ENCODE peak calls at places on chromosome 3, in four cellular contexts. One of them, this sample, is unnamed.

GRCh38 chr3:73419993-73420392 is 204.7 kb downstream of the PDZRN3 start:
- DNase-seq in GM23248: peak; percentile 69
- DNase-seq in kidney: no peak
- DNase-seq in mesendoderm: no peak
- DNase-seq in this sample: peak; percentile 24

GRCh38 chr3:65006300-65006739 is 318.5 kb upstream of the ADAMTS9 start:
- DNase-seq in kidney: no peak
- DNase-seq in mesendoderm: no peak
- DNase-seq in GM23248: peak; percentile 23
- DNase-seq in this sample: peak; percentile 67

GRCh38 chr3:183895296-183895695 is 10.6 kb upstream of the PARL start:
- DNase-seq in kidney: no peak
- DNase-seq in mesendoderm: peak; percentile 60
- DNase-seq in GM23248: peak; percentile 74
- DNase-seq in this sample: peak; percentile 78

GRCh38 chr3:11236588-11237461 is 35.4 kb upstream of the ATG7 start:
- DNase-seq in kidney: peak; percentile 72
- DNase-seq in mesendoderm: peak; percentile 71
- DNase-seq in GM23248: peak; percentile 50
- DNase-seq in this sample: peak; percentile 68

GRCh38 chr3:53134631-53135232 is 4.5 kb upstream of the RFT1 start:
- DNase-seq in kidney: peak; percentile 86
- DNase-seq in mesendoderm: peak; percentile 87
- DNase-seq in GM23248: peak; percentile 84
- DNase-seq in this sample: peak; percentile 83

GRCh38 chr3:20185364-20185732 is 658 bp downstream of the SGO1 start:
- DNase-seq in kidney: no peak
- DNase-seq in mesendoderm: peak; percentile 47
- DNase-seq in GM23248: peak; percentile 48
- DNase-seq in this sample: peak; percentile 45

GRCh38 chr3:13683772-13684171 is 134.8 kb downstream of the FBLN2 start:
- DNase-seq in GM23248: no peak
- DNase-seq in kidney: no peak
- DNase-seq in mesendoderm: no peak
- DNase-seq in this sample: no peak

GRCh38 chr3:160998581-160998980 is 106.6 kb downstream of the B3GALNT1 start:
- DNase-seq in mesendoderm: no peak
- DNase-seq in GM23248: no peak
- DNase-seq in kidney: no peak
- DNase-seq in this sample: no peak

GRCh38 chr3:66789584-66790237 is 208.4 kb upstream of the KBTBD8 start:
- DNase-seq in GM23248: no peak
- DNase-seq in mesendoderm: no peak
- DNase-seq in kidney: peak; percentile 73
- DNase-seq in this sample: no peak

GRCh38 chr3:10594915-10595314 is 89.5 kb upstream of the ATP2B2 start:
- DNase-seq in GM23248: peak; percentile 64
- DNase-seq in mesendoderm: peak; percentile 90
- DNase-seq in kidney: no peak
- DNase-seq in this sample: peak; percentile 39

GRCh38 chr3:40476478-40477470 is at the start of gene ZNF619:
- DNase-seq in kidney: peak; percentile 90
- DNase-seq in mesendoderm: peak; percentile 80
- DNase-seq in GM23248: peak; percentile 85
- DNase-seq in this sample: peak; percentile 88

GRCh38 chr3:135779590-135780235 is 185.8 kb upstream of the PPP2R3A start:
- DNase-seq in GM23248: no peak
- DNase-seq in mesendoderm: no peak
- DNase-seq in kidney: no peak
- DNase-seq in this sample: no peak

GRCh38 chr3:168250415-168250861 is 154.7 kb upstream of the GOLIM4 start:
- DNase-seq in mesendoderm: peak; percentile 57
- DNase-seq in GM23248: peak; percentile 6
- DNase-seq in kidney: no peak
- DNase-seq in this sample: peak; percentile 25

GRCh38 chr3:156676467-156677119 is 2.2 kb downstream of the TIPARP start:
- DNase-seq in kidney: no peak
- DNase-seq in GM23248: peak; percentile 71
- DNase-seq in mesendoderm: no peak
- DNase-seq in this sample: peak; percentile 77

GRCh38 chr3:71102111-71103039 is 481.2 kb downstream of the FOXP1 start:
- DNase-seq in mesendoderm: no peak
- DNase-seq in kidney: no peak
- DNase-seq in GM23248: peak; percentile 96
- DNase-seq in this sample: peak; percentile 96

GRCh38 chr3:128385080-128385832 is 81.4 kb downstream of the DNAJB8 start:
- DNase-seq in kidney: peak; percentile 89
- DNase-seq in GM23248: peak; percentile 89
- DNase-seq in mesendoderm: no peak
- DNase-seq in this sample: peak; percentile 7

GRCh38 chr3:58012302-58012701 is 4.1 kb downstream of the FLNB start:
- DNase-seq in kidney: no peak
- DNase-seq in mesendoderm: no peak
- DNase-seq in GM23248: no peak
- DNase-seq in this sample: no peak

GRCh38 chr3:58009026-58009748 is 965 bp downstream of the FLNB start:
- DNase-seq in GM23248: peak; percentile 51
- DNase-seq in kidney: peak; percentile 81
- DNase-seq in mesendoderm: peak; percentile 40
- DNase-seq in this sample: peak; percentile 50

GRCh38 chr3:58011580-58011979 is 3.4 kb downstream of the FLNB start:
- DNase-seq in GM23248: no peak
- DNase-seq in kidney: no peak
- DNase-seq in mesendoderm: no peak
- DNase-seq in this sample: no peak

GRCh38 chr3:58009749-58010535 is 1.7 kb downstream of the FLNB start:
- DNase-seq in mesendoderm: peak; percentile 38
- DNase-seq in kidney: peak; percentile 89
- DNase-seq in GM23248: peak; percentile 33
- DNase-seq in this sample: no peak

DNA sequence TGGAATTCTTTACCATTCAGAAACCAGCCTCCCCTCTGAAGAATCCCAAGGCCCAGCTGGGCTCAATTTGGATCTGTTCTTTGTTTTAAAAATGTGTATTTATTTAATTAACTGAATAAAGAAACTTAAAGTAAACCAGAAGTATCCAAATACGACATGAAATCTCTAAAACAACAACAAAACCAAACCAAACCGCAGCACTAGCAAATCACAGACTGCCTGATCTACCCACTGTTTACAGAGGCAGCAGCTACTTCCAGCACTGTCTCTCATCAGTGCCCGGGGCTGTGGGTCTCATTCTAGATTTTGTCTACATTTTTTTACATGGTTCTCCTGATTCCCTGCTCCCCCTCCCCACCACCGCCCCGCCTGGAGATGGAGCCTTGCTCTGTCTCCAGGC is 2.3 kb downstream of the FLNB start:
- DNase-seq in mesendoderm: no peak
- DNase-seq in kidney: no peak
- DNase-seq in GM23248: peak; percentile 45
- DNase-seq in this sample: peak; percentile 62
- H3K9ac ChIP-seq in mesendoderm: peak overlapping the region; percentile 41
- H3K9ac ChIP-seq in kidney: peak overlapping the region; percentile 98
- H3K9ac ChIP-seq in GM23248: peak overlapping the region; percentile 93
- H3K9ac ChIP-seq in this sample: peak overlapping the region; percentile 96

DNA sequence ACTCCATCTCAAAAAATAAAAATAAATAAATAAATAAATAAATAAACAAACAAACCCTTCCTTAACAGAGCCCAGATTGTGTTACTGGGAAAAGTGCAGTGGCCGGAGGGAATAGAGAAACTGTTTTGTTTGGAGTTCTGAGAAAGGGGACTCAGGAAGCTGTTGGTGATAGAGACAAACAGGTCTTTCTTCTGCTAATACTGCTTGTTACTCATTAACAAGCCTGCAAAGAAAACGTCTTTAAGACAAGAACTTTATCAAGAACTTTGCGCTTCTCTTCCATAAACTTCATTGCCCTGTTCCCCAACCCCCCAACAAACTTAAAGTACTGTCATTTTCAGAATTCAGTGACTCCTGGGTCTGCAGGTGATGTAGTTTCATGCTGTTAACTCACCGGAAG is 68.8 kb upstream of the GSK3B start:
- DNase-seq in GM23248: no peak
- DNase-seq in kidney: no peak
- DNase-seq in mesendoderm: no peak
- DNase-seq in this sample: no peak
- H3K4me3 ChIP-seq in GM23248: no peak overlapping the region
- H3K4me3 ChIP-seq in kidney: no peak overlapping the region
- H3K4me3 ChIP-seq in mesendoderm: no peak overlapping the region
- H3K4me3 ChIP-seq in this sample: no peak overlapping the region

DNA sequence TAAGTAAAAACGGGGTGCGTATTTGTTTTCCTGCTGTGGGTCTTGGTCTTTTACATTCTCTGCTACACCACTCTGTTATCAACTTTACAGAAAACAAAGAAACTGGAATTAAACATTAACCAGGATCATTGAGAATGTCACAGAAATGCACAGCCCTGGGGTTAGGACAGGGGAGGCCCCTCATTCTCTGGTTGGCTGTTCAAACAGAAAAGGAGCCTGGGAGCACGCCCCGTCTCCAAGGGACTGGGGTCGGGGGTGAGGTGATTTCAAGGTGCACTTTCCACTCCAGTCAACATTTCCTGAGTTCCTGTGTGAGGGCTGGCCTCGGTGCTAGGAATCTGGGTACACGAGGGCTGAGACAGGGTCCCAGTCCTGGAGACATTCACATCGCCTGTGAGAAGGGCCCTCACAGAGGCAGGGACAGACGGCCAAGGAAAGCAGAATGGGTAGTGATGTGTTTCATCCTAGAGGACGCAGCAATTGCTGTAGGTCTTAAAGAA is 30.3 kb downstream of the CPN2 start:
- DNase-seq in mesendoderm: no peak
- DNase-seq in GM23248: no peak
- DNase-seq in kidney: no peak
- DNase-seq in this sample: no peak
- H3K9ac ChIP-seq in mesendoderm: no peak overlapping the region
- H3K9ac ChIP-seq in GM23248: no peak overlapping the region
- H3K9ac ChIP-seq in kidney: no peak overlapping the region
- H3K9ac ChIP-seq in this sample: no peak overlapping the region

GRCh38 chr3:12484198-12484982 is at the start of gene TSEN2:
- DNase-seq in kidney: peak; percentile 98
- DNase-seq in mesendoderm: peak; percentile 95
- DNase-seq in GM23248: peak; percentile 97
- DNase-seq in this sample: peak; percentile 97

GRCh38 chr3:12484983-12485327 is 675 bp downstream of the TSEN2 start:
- DNase-seq in GM23248: no peak
- DNase-seq in mesendoderm: peak; percentile 26
- DNase-seq in kidney: no peak
- DNase-seq in this sample: no peak

GRCh38 chr3:12486001-12486400 is 1.7 kb downstream of the TSEN2 start:
- DNase-seq in kidney: no peak
- DNase-seq in mesendoderm: no peak
- DNase-seq in GM23248: no peak
- DNase-seq in this sample: no peak

GRCh38 chr3:12483872-12484197 is 445 bp upstream of the TSEN2 start:
- DNase-seq in GM23248: no peak
- DNase-seq in mesendoderm: no peak
- DNase-seq in kidney: no peak
- DNase-seq in this sample: no peak

DNA sequence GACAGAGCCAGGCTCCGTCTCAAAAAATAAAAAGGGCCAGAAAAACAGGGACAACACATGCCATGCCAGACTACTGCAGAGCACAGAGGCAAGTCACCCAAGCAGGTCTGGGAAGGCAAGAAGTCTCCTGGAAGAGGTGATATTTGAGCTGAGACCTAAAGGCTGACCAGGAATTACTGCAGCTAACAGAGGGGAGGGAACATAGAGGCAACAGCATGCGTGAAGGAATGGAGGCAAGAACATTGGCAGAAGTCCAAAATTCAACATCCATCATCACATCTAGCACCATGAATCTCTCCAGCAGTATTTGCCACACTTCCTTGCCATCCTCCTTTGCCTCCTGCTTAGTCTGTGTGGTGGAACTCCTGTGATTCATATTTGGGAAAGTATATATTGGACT is 916 bp upstream of the TSEN2 start:
- DNase-seq in GM23248: peak; percentile 24
- DNase-seq in mesendoderm: no peak
- DNase-seq in kidney: no peak
- DNase-seq in this sample: no peak
- H3K4me3 ChIP-seq in GM23248: peak overlapping the region; percentile 81
- H3K4me3 ChIP-seq in mesendoderm: no peak overlapping the region
- H3K4me3 ChIP-seq in kidney: no peak overlapping the region
- H3K4me3 ChIP-seq in this sample: peak overlapping the region; percentile 89

GRCh38 chr3:46982581-46982980 is 3.1 kb downstream of the NBEAL2 start:
- DNase-seq in GM23248: no peak
- DNase-seq in mesendoderm: no peak
- DNase-seq in kidney: peak; percentile 35
- DNase-seq in this sample: no peak
- H3K9ac ChIP-seq in GM23248: no peak overlapping the region
- H3K9ac ChIP-seq in mesendoderm: no peak overlapping the region
- H3K9ac ChIP-seq in kidney: peak overlapping the region; percentile 35
- H3K9ac ChIP-seq in this sample: no peak overlapping the region

DNA sequence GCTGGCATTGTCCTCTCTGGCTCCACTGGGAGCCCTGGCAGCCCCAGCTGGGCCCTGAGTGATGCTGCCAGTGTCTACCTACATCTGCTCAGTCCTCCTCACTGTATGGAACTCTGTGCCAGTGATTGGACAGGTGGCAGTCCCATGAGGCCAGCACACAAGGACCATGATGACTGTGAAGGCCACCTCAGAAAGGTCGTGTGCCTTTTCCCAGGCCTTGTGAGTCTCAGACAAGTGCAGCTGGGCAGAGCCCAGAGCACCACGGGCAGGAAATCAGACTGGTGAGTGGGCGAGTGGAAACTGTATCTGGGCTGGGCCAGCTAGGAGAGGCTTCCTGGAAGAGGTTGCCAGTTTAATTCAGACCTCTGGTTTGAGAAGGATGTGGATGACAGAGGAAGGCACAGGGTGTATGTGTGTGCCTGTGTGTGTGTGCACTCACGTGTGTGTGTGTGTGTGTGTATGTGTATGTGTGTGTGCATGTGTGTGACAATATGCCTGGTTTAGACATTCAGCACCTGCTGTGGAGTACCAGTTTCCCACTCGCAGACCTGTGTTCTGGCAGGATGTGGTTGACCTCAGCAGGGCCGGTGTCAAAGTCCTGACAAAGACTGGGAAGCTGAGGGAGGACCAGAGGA is 7.0 kb downstream of the MAPKAPK3 start:
- DNase-seq in mesendoderm: no peak
- DNase-seq in GM23248: peak; percentile 77
- DNase-seq in kidney: no peak
- DNase-seq in this sample: peak; percentile 20
- H3K4me3 ChIP-seq in mesendoderm: no peak overlapping the region
- H3K4me3 ChIP-seq in GM23248: no peak overlapping the region
- H3K4me3 ChIP-seq in kidney: no peak overlapping the region
- H3K4me3 ChIP-seq in this sample: no peak overlapping the region

GRCh38 chr3:29512620-29513019 is 231.7 kb downstream of the RBMS3 start:
- DNase-seq in kidney: no peak
- DNase-seq in mesendoderm: no peak
- DNase-seq in GM23248: no peak
- DNase-seq in this sample: no peak
- H3K9ac ChIP-seq in kidney: no peak overlapping the region
- H3K9ac ChIP-seq in mesendoderm: no peak overlapping the region
- H3K9ac ChIP-seq in GM23248: no peak overlapping the region
- H3K9ac ChIP-seq in this sample: peak overlapping the region; percentile 60

DNA sequence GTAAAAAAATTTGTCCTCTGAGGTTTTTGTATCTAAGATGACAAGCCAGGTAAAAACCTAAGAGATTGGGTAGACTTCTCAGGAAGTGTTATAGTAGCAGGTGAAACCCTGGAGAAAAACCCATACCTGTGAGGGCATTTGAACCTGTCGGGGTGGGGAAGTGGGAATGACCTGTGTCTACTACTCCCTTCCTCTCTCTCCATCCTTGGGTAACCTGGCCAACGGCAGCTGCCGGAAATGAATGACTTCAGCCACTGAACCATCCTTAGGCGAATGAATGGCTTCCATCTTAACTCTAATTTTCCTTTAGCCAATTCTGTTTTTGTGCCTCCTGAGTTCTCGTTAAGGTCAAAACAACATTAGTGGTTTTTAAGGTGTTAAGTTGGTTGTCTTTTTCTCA is 16.8 kb downstream of the GPR15 start:
- DNase-seq in mesendoderm: no peak
- DNase-seq in kidney: no peak
- DNase-seq in GM23248: no peak
- DNase-seq in this sample: no peak
- H3K4me3 ChIP-seq in mesendoderm: no peak overlapping the region
- H3K4me3 ChIP-seq in kidney: no peak overlapping the region
- H3K4me3 ChIP-seq in GM23248: no peak overlapping the region
- H3K4me3 ChIP-seq in this sample: no peak overlapping the region